ENCODE peak calls at places on chromosomes 12 and 14, in six cellular contexts. One of them, this sample, is unnamed.

GRCh38 chr14:72755766-72756165 is 138.1 kb downstream of the DPF3 start:
- DNase-seq in head of caudate nucleus: no peak
- DNase-seq in fibroblast of lung: no peak
- DNase-seq in activated CD4-positive, alpha-beta T cell treated with anti-CD3 and anti-CD28 coated beads for 4 hours: no peak
- DNase-seq in T1000: no peak
- DNase-seq in T-helper 1 cell: no peak
- DNase-seq in this sample: no peak

GRCh38 chr12:130162771-130163460 is 652 bp downstream of the FZD10 start:
- DNase-seq in head of caudate nucleus: peak; percentile 35
- DNase-seq in fibroblast of lung: no peak
- DNase-seq in activated CD4-positive, alpha-beta T cell treated with anti-CD3 and anti-CD28 coated beads for 4 hours: no peak
- DNase-seq in T1000: no peak
- DNase-seq in T-helper 1 cell: no peak
- DNase-seq in this sample: peak; percentile 11

GRCh38 chr12:96359328-96359727 is 40.9 kb downstream of the CDK17 start:
- DNase-seq in head of caudate nucleus: no peak
- DNase-seq in fibroblast of lung: no peak
- DNase-seq in activated CD4-positive, alpha-beta T cell treated with anti-CD3 and anti-CD28 coated beads for 4 hours: no peak
- DNase-seq in T1000: no peak
- DNase-seq in T-helper 1 cell: no peak
- DNase-seq in this sample: no peak

GRCh38 chr14:77000340-77001235 is 27.9 kb downstream of the IRF2BPL start:
- DNase-seq in head of caudate nucleus: peak; percentile 51
- DNase-seq in fibroblast of lung: peak; percentile 56
- DNase-seq in activated CD4-positive, alpha-beta T cell treated with anti-CD3 and anti-CD28 coated beads for 4 hours: no peak
- DNase-seq in T1000: no peak
- DNase-seq in T-helper 1 cell: no peak
- DNase-seq in this sample: peak; percentile 68

GRCh38 chr14:71403673-71404072 is 496.4 kb downstream of the PCNX1 start:
- DNase-seq in head of caudate nucleus: no peak
- DNase-seq in fibroblast of lung: peak; percentile 27
- DNase-seq in activated CD4-positive, alpha-beta T cell treated with anti-CD3 and anti-CD28 coated beads for 4 hours: peak; percentile 18
- DNase-seq in T1000: no peak
- DNase-seq in T-helper 1 cell: peak; percentile 73
- DNase-seq in this sample: no peak

GRCh38 chr14:37056473-37056872 is 115.9 kb downstream of the SLC25A21 start:
- DNase-seq in head of caudate nucleus: no peak
- DNase-seq in fibroblast of lung: peak; percentile 37
- DNase-seq in activated CD4-positive, alpha-beta T cell treated with anti-CD3 and anti-CD28 coated beads for 4 hours: no peak
- DNase-seq in T1000: no peak
- DNase-seq in T-helper 1 cell: no peak
- DNase-seq in this sample: peak; percentile 82

GRCh38 chr12:69534389-69534822 is 50.9 kb upstream of the CCT2 start:
- DNase-seq in head of caudate nucleus: peak; percentile 52
- DNase-seq in fibroblast of lung: peak; percentile 100
- DNase-seq in activated CD4-positive, alpha-beta T cell treated with anti-CD3 and anti-CD28 coated beads for 4 hours: no peak
- DNase-seq in T1000: peak; percentile 94
- DNase-seq in T-helper 1 cell: peak; percentile 44
- DNase-seq in this sample: peak; percentile 98

GRCh38 chr12:57772429-57773322 is at the start of gene EEF1AKMT3:
- DNase-seq in head of caudate nucleus: peak; percentile 67
- DNase-seq in fibroblast of lung: peak; percentile 41
- DNase-seq in activated CD4-positive, alpha-beta T cell treated with anti-CD3 and anti-CD28 coated beads for 4 hours: peak; percentile 22
- DNase-seq in T1000: peak; percentile 100
- DNase-seq in T-helper 1 cell: no peak
- DNase-seq in this sample: peak; percentile 70

GRCh38 chr14:21087294-21088091 is 11.0 kb downstream of the ZNF219 start:
- DNase-seq in head of caudate nucleus: no peak
- DNase-seq in fibroblast of lung: peak; percentile 96
- DNase-seq in activated CD4-positive, alpha-beta T cell treated with anti-CD3 and anti-CD28 coated beads for 4 hours: peak; percentile 38
- DNase-seq in T1000: peak; percentile 67
- DNase-seq in T-helper 1 cell: peak; percentile 78
- DNase-seq in this sample: peak; percentile 93

GRCh38 chr12:42474391-42474790 is 115.2 kb downstream of the PRICKLE1 start:
- DNase-seq in head of caudate nucleus: no peak
- DNase-seq in fibroblast of lung: peak; percentile 20
- DNase-seq in activated CD4-positive, alpha-beta T cell treated with anti-CD3 and anti-CD28 coated beads for 4 hours: no peak
- DNase-seq in T1000: no peak
- DNase-seq in T-helper 1 cell: no peak
- DNase-seq in this sample: no peak

GRCh38 chr14:34227834-34228662 is 234.0 kb downstream of the SPTSSA start:
- DNase-seq in head of caudate nucleus: peak; percentile 81
- DNase-seq in fibroblast of lung: peak; percentile 56
- DNase-seq in activated CD4-positive, alpha-beta T cell treated with anti-CD3 and anti-CD28 coated beads for 4 hours: peak; percentile 43
- DNase-seq in T1000: peak; percentile 18
- DNase-seq in T-helper 1 cell: peak; percentile 58
- DNase-seq in this sample: peak; percentile 89

GRCh38 chr12:232731-233614 is 19.0 kb upstream of the SLC6A12 start:
- DNase-seq in head of caudate nucleus: peak; percentile 42
- DNase-seq in fibroblast of lung: no peak
- DNase-seq in activated CD4-positive, alpha-beta T cell treated with anti-CD3 and anti-CD28 coated beads for 4 hours: no peak
- DNase-seq in T1000: no peak
- DNase-seq in T-helper 1 cell: no peak
- DNase-seq in this sample: no peak

GRCh38 chr14:21846227-21846885 is 172.7 kb upstream of the OR4E1 start:
- DNase-seq in head of caudate nucleus: peak; percentile 66
- DNase-seq in fibroblast of lung: no peak
- DNase-seq in activated CD4-positive, alpha-beta T cell treated with anti-CD3 and anti-CD28 coated beads for 4 hours: peak; percentile 74
- DNase-seq in T1000: no peak
- DNase-seq in T-helper 1 cell: peak; percentile 62
- DNase-seq in this sample: no peak

GRCh38 chr12:81212996-81213696 is 135.3 kb downstream of the ACSS3 start:
- DNase-seq in head of caudate nucleus: no peak
- DNase-seq in fibroblast of lung: peak; percentile 26
- DNase-seq in activated CD4-positive, alpha-beta T cell treated with anti-CD3 and anti-CD28 coated beads for 4 hours: no peak
- DNase-seq in T1000: no peak
- DNase-seq in T-helper 1 cell: no peak
- DNase-seq in this sample: no peak

GRCh38 chr14:104473244-104473565 is 106.4 kb upstream of the C14orf180 start:
- DNase-seq in head of caudate nucleus: no peak
- DNase-seq in fibroblast of lung: no peak
- DNase-seq in activated CD4-positive, alpha-beta T cell treated with anti-CD3 and anti-CD28 coated beads for 4 hours: no peak
- DNase-seq in T1000: no peak
- DNase-seq in T-helper 1 cell: no peak
- DNase-seq in this sample: no peak

GRCh38 chr12:19030180-19030579 is 99.4 kb upstream of the PLEKHA5 start:
- DNase-seq in head of caudate nucleus: no peak
- DNase-seq in fibroblast of lung: no peak
- DNase-seq in activated CD4-positive, alpha-beta T cell treated with anti-CD3 and anti-CD28 coated beads for 4 hours: no peak
- DNase-seq in T1000: no peak
- DNase-seq in T-helper 1 cell: no peak
- DNase-seq in this sample: no peak

GRCh38 chr14:75306917-75307699 is 28.5 kb downstream of the FOS start:
- DNase-seq in head of caudate nucleus: no peak
- DNase-seq in fibroblast of lung: no peak
- DNase-seq in activated CD4-positive, alpha-beta T cell treated with anti-CD3 and anti-CD28 coated beads for 4 hours: no peak
- DNase-seq in T1000: no peak
- DNase-seq in T-helper 1 cell: peak; percentile 61
- DNase-seq in this sample: no peak

GRCh38 chr14:44778562-44778961 is 183.2 kb downstream of the KLHL28 start:
- DNase-seq in head of caudate nucleus: no peak
- DNase-seq in fibroblast of lung: peak; percentile 54
- DNase-seq in activated CD4-positive, alpha-beta T cell treated with anti-CD3 and anti-CD28 coated beads for 4 hours: no peak
- DNase-seq in T1000: no peak
- DNase-seq in T-helper 1 cell: no peak
- DNase-seq in this sample: peak; percentile 34

GRCh38 chr12:77841467-77842054 is 10.9 kb downstream of the NAV3 start:
- DNase-seq in head of caudate nucleus: no peak
- DNase-seq in fibroblast of lung: no peak
- DNase-seq in activated CD4-positive, alpha-beta T cell treated with anti-CD3 and anti-CD28 coated beads for 4 hours: no peak
- DNase-seq in T1000: no peak
- DNase-seq in T-helper 1 cell: no peak
- DNase-seq in this sample: no peak

GRCh38 chr12:55060470-55060869 is 40.7 kb downstream of the NEUROD4 start:
- DNase-seq in head of caudate nucleus: no peak
- DNase-seq in fibroblast of lung: no peak
- DNase-seq in activated CD4-positive, alpha-beta T cell treated with anti-CD3 and anti-CD28 coated beads for 4 hours: no peak
- DNase-seq in T1000: no peak
- DNase-seq in T-helper 1 cell: peak; percentile 74
- DNase-seq in this sample: no peak

GRCh38 chr14:52835122-52835903 is 43.9 kb upstream of the GNPNAT1 start:
- DNase-seq in head of caudate nucleus: peak; percentile 73
- DNase-seq in fibroblast of lung: peak; percentile 51
- DNase-seq in activated CD4-positive, alpha-beta T cell treated with anti-CD3 and anti-CD28 coated beads for 4 hours: no peak
- DNase-seq in T1000: peak; percentile 16
- DNase-seq in T-helper 1 cell: no peak
- DNase-seq in this sample: peak; percentile 42

GRCh38 chr12:113835433-113835832 is 130.7 kb downstream of the RBM19 start:
- DNase-seq in head of caudate nucleus: no peak
- DNase-seq in fibroblast of lung: no peak
- DNase-seq in activated CD4-positive, alpha-beta T cell treated with anti-CD3 and anti-CD28 coated beads for 4 hours: no peak
- DNase-seq in T1000: no peak
- DNase-seq in T-helper 1 cell: no peak
- DNase-seq in this sample: no peak

GRCh38 chr12:89351489-89352241 is 636 bp downstream of the DUSP6 start:
- DNase-seq in head of caudate nucleus: peak; percentile 62
- DNase-seq in fibroblast of lung: peak; percentile 45
- DNase-seq in activated CD4-positive, alpha-beta T cell treated with anti-CD3 and anti-CD28 coated beads for 4 hours: peak; percentile 37
- DNase-seq in T1000: no peak
- DNase-seq in T-helper 1 cell: peak; percentile 62
- DNase-seq in this sample: peak; percentile 74

GRCh38 chr14:55579724-55580400 is at the start of gene KTN1:
- DNase-seq in head of caudate nucleus: peak; percentile 88
- DNase-seq in fibroblast of lung: peak; percentile 76
- DNase-seq in activated CD4-positive, alpha-beta T cell treated with anti-CD3 and anti-CD28 coated beads for 4 hours: peak; percentile 81
- DNase-seq in T1000: peak; percentile 47
- DNase-seq in T-helper 1 cell: peak; percentile 87
- DNase-seq in this sample: peak; percentile 94

GRCh38 chr14:102086346-102086971 is 385 bp downstream of the HSP90AA1 start:
- DNase-seq in head of caudate nucleus: peak; percentile 68
- DNase-seq in fibroblast of lung: peak; percentile 74
- DNase-seq in activated CD4-positive, alpha-beta T cell treated with anti-CD3 and anti-CD28 coated beads for 4 hours: peak; percentile 56
- DNase-seq in T1000: no peak
- DNase-seq in T-helper 1 cell: peak; percentile 80
- DNase-seq in this sample: peak; percentile 78

GRCh38 chr12:67426067-67426466 is 156.9 kb downstream of the CAND1 start:
- DNase-seq in head of caudate nucleus: no peak
- DNase-seq in fibroblast of lung: peak; percentile 84
- DNase-seq in activated CD4-positive, alpha-beta T cell treated with anti-CD3 and anti-CD28 coated beads for 4 hours: no peak
- DNase-seq in T1000: no peak
- DNase-seq in T-helper 1 cell: no peak
- DNase-seq in this sample: peak; percentile 83

GRCh38 chr12:50088577-50089335 is 3.6 kb downstream of the SMARCD1 start:
- DNase-seq in head of caudate nucleus: peak; percentile 63
- DNase-seq in fibroblast of lung: peak; percentile 60
- DNase-seq in activated CD4-positive, alpha-beta T cell treated with anti-CD3 and anti-CD28 coated beads for 4 hours: peak; percentile 58
- DNase-seq in T1000: no peak
- DNase-seq in T-helper 1 cell: peak; percentile 67
- DNase-seq in this sample: peak; percentile 69

GRCh38 chr12:100234166-100234565 is 32.7 kb downstream of the DEPDC4 start:
- DNase-seq in head of caudate nucleus: no peak
- DNase-seq in fibroblast of lung: peak; percentile 40
- DNase-seq in activated CD4-positive, alpha-beta T cell treated with anti-CD3 and anti-CD28 coated beads for 4 hours: no peak
- DNase-seq in T1000: peak; percentile 12
- DNase-seq in T-helper 1 cell: no peak
- DNase-seq in this sample: no peak

GRCh38 chr12:111529424-111530368 is 69.4 kb downstream of the ATXN2 start:
- DNase-seq in head of caudate nucleus: peak; percentile 64
- DNase-seq in fibroblast of lung: peak; percentile 60
- DNase-seq in activated CD4-positive, alpha-beta T cell treated with anti-CD3 and anti-CD28 coated beads for 4 hours: peak; percentile 63
- DNase-seq in T1000: no peak
- DNase-seq in T-helper 1 cell: peak; percentile 67
- DNase-seq in this sample: peak; percentile 78

GRCh38 chr12:116880817-116881324 is 370 bp downstream of the HRK start:
- DNase-seq in head of caudate nucleus: no peak
- DNase-seq in fibroblast of lung: peak; percentile 18
- DNase-seq in activated CD4-positive, alpha-beta T cell treated with anti-CD3 and anti-CD28 coated beads for 4 hours: no peak
- DNase-seq in T1000: no peak
- DNase-seq in T-helper 1 cell: peak; percentile 25
- DNase-seq in this sample: peak; percentile 85

GRCh38 chr12:53985900-53986685 is 1.1 kb downstream of the HOXC10 start:
- DNase-seq in head of caudate nucleus: no peak
- DNase-seq in fibroblast of lung: no peak
- DNase-seq in activated CD4-positive, alpha-beta T cell treated with anti-CD3 and anti-CD28 coated beads for 4 hours: no peak
- DNase-seq in T1000: no peak
- DNase-seq in T-helper 1 cell: no peak
- DNase-seq in this sample: no peak

GRCh38 chr12:117030187-117030896 is 68.9 kb downstream of the TESC start:
- DNase-seq in head of caudate nucleus: peak; percentile 40
- DNase-seq in fibroblast of lung: no peak
- DNase-seq in activated CD4-positive, alpha-beta T cell treated with anti-CD3 and anti-CD28 coated beads for 4 hours: no peak
- DNase-seq in T1000: no peak
- DNase-seq in T-helper 1 cell: no peak
- DNase-seq in this sample: no peak